ENCODE peak calls at places on chromosomes 3 and 15, in five cellular contexts. Z, L, N, P and X are unnamed samples.

GRCh38 chr3:44862221-44862637 is 517 bp downstream of the TMEM42 start:
- DNase-seq in Z (no peak), P (no peak), L (peak; percentile 33), N (no peak), X (peak; percentile 40)

GRCh38 chr15:44971036-44971435 is 14.5 kb downstream of the TERB2 start:
- DNase-seq in Z (no peak), P (no peak), N (no peak), L (no peak), X (no peak)

GRCh38 chr15:77901251-77901881 is 176.1 kb downstream of the TBC1D2B start:
- DNase-seq in P (no peak), Z (no peak), N (no peak), L (no peak), X (no peak)

GRCh38 chr3:120418866-120419490 is 31.8 kb downstream of the FSTL1 start:
- DNase-seq in Z (peak; percentile 68), P (no peak), N (no peak), L (peak; percentile 72), X (peak; percentile 78)

GRCh38 chr3:17431004-17431403 is 311.4 kb downstream of the TBC1D5 start:
- DNase-seq in P (no peak), Z (peak; percentile 23), L (peak; percentile 33), N (no peak), X (peak; percentile 58)

GRCh38 chr3:104635872-104636580 is 730.7 kb upstream of the ALCAM start:
- DNase-seq in N (no peak), P (no peak), Z (no peak), L (no peak), X (no peak)

GRCh38 chr3:19994796-19995195 is 17.3 kb downstream of the PP2D1 start:
- DNase-seq in N (no peak), L (no peak), P (no peak), Z (no peak), X (no peak)

GRCh38 chr3:35760147-35760546 is 120.8 kb downstream of the ARPP21 start:
- DNase-seq in L (no peak), Z (peak; percentile 13), P (no peak), N (no peak), X (no peak)

GRCh38 chr3:141202682-141203081 is 28.9 kb upstream of the PXYLP1 start:
- DNase-seq in L (no peak), N (no peak), Z (no peak), P (no peak), X (no peak)

GRCh38 chr3:126952261-126952982 is 30.5 kb upstream of the PLXNA1 start:
- DNase-seq in Z (no peak), L (no peak), N (no peak), P (no peak), X (no peak)

GRCh38 chr3:138578141-138578540 is 15.9 kb downstream of the CEP70 start:
- DNase-seq in Z (no peak), N (no peak), L (peak; percentile 77), P (no peak), X (peak; percentile 85)

GRCh38 chr15:66019826-66020398 is 150.6 kb downstream of the RAB11A start:
- DNase-seq in N (no peak), Z (no peak), L (no peak), P (no peak), X (no peak)

GRCh38 chr3:18127181-18127863 is 297.8 kb downstream of the SATB1 start:
- DNase-seq in Z (no peak), N (no peak), P (no peak), L (no peak), X (peak; percentile 78)

GRCh38 chr15:81133782-81134461 is at the start of gene CFAP161:
- DNase-seq in N (no peak), L (peak; percentile 92), P (peak; percentile 62), Z (peak; percentile 95), X (no peak)

GRCh38 chr3:100083209-100083608 is 31.1 kb downstream of the FILIP1L start:
- DNase-seq in Z (no peak), P (no peak), N (no peak), L (no peak), X (no peak)

GRCh38 chr15:40960926-40961325 is 7.7 kb downstream of the CHAC1 start:
- DNase-seq in L (no peak), N (no peak), Z (no peak), P (no peak), X (no peak)

GRCh38 chr3:195394024-195394423 is 48.8 kb downstream of the ACAP2 start:
- DNase-seq in N (no peak), P (no peak), L (no peak), Z (no peak), X (no peak)

GRCh38 chr3:71201939-71202338 is 381.6 kb downstream of the FOXP1 start:
- DNase-seq in L (no peak), Z (no peak), N (no peak), P (peak; percentile 7), X (no peak)

GRCh38 chr15:91168457-91168856 is 68.4 kb downstream of the SV2B start:
- DNase-seq in N (no peak), Z (no peak), P (no peak), L (no peak), X (no peak)